ENCODE peak calls at places on chromosomes 13 and 19, in eight cellular contexts. One of them, this sample, is unnamed.
A peak's percentile ranks its signal among the peaks of the same experiment; 100 is the strongest.

GRCh38 chr13:112065867-112066623 is 904 bp upstream of the SOX1 start:
- DNase-seq in PC-3: no peak
- DNase-seq in hepatocyte: no peak
- DNase-seq in HCT116: no peak
- DNase-seq in SK-N-SH: no peak
- DNase-seq in MM.1S: no peak
- DNase-seq in GM23248: no peak
- DNase-seq in neural progenitor cell: peak; percentile 45
- DNase-seq in this sample: no peak

GRCh38 chr13:104750377-104750776 is 1684.2 kb upstream of the SLC10A2 start:
- DNase-seq in hepatocyte: peak; percentile 54
- DNase-seq in SK-N-SH: no peak
- DNase-seq in GM23248: no peak
- DNase-seq in neural progenitor cell: no peak
- DNase-seq in HCT116: no peak
- DNase-seq in MM.1S: no peak
- DNase-seq in PC-3: peak; percentile 18
- DNase-seq in this sample: no peak

GRCh38 chr19:47283405-47284059 is 8.8 kb downstream of the INAFM1 start:
- DNase-seq in PC-3: no peak
- DNase-seq in HCT116: no peak
- DNase-seq in hepatocyte: no peak
- DNase-seq in MM.1S: no peak
- DNase-seq in neural progenitor cell: no peak
- DNase-seq in GM23248: no peak
- DNase-seq in SK-N-SH: no peak
- DNase-seq in this sample: peak; percentile 31

GRCh38 chr19:19170053-19170945 is at the start of gene MEF2B:
- DNase-seq in HCT116: no peak
- DNase-seq in GM23248: peak; percentile 73
- DNase-seq in SK-N-SH: peak; percentile 96
- DNase-seq in hepatocyte: peak; percentile 89
- DNase-seq in PC-3: peak; percentile 55
- DNase-seq in MM.1S: peak; percentile 89
- DNase-seq in neural progenitor cell: peak; percentile 94
- DNase-seq in this sample: peak; percentile 96

GRCh38 chr13:111156421-111156820 is 41.3 kb downstream of the ARHGEF7 start:
- DNase-seq in hepatocyte: no peak
- DNase-seq in neural progenitor cell: no peak
- DNase-seq in GM23248: peak; percentile 54
- DNase-seq in HCT116: no peak
- DNase-seq in MM.1S: no peak
- DNase-seq in SK-N-SH: no peak
- DNase-seq in PC-3: peak; percentile 8
- DNase-seq in this sample: no peak

GRCh38 chr13:85655040-85655439 is 144.2 kb downstream of the SLITRK6 start:
- DNase-seq in HCT116: no peak
- DNase-seq in MM.1S: no peak
- DNase-seq in PC-3: no peak
- DNase-seq in SK-N-SH: no peak
- DNase-seq in GM23248: no peak
- DNase-seq in hepatocyte: no peak
- DNase-seq in neural progenitor cell: no peak
- DNase-seq in this sample: no peak

GRCh38 chr19:10625003-10625761 is at the start of gene SLC44A2:
- DNase-seq in HCT116: peak; percentile 38
- DNase-seq in PC-3: peak; percentile 95
- DNase-seq in MM.1S: no peak
- DNase-seq in GM23248: peak; percentile 86
- DNase-seq in neural progenitor cell: peak; percentile 94
- DNase-seq in hepatocyte: peak; percentile 94
- DNase-seq in SK-N-SH: peak; percentile 93
- DNase-seq in this sample: no peak

GRCh38 chr19:1244693-1245451 is 3.3 kb downstream of the ATP5F1D start:
- DNase-seq in HCT116: no peak
- DNase-seq in neural progenitor cell: no peak
- DNase-seq in GM23248: peak; percentile 65
- DNase-seq in PC-3: no peak
- DNase-seq in SK-N-SH: no peak
- DNase-seq in hepatocyte: peak; percentile 62
- DNase-seq in MM.1S: no peak
- DNase-seq in this sample: no peak

GRCh38 chr13:25324100-25324499 is 22.7 kb downstream of the NUP58 start:
- DNase-seq in hepatocyte: no peak
- DNase-seq in PC-3: no peak
- DNase-seq in SK-N-SH: no peak
- DNase-seq in HCT116: no peak
- DNase-seq in GM23248: no peak
- DNase-seq in neural progenitor cell: no peak
- DNase-seq in MM.1S: no peak
- DNase-seq in this sample: no peak

GRCh38 chr13:27919299-27919933 is 384 bp upstream of the PDX1 start:
- DNase-seq in GM23248: no peak
- DNase-seq in MM.1S: no peak
- DNase-seq in neural progenitor cell: no peak
- DNase-seq in hepatocyte: no peak
- DNase-seq in SK-N-SH: no peak
- DNase-seq in HCT116: peak; percentile 45
- DNase-seq in PC-3: no peak
- DNase-seq in this sample: no peak

GRCh38 chr13:26623125-26623524 is 65.6 kb downstream of the WASF3 start:
- DNase-seq in SK-N-SH: no peak
- DNase-seq in HCT116: no peak
- DNase-seq in MM.1S: no peak
- DNase-seq in GM23248: no peak
- DNase-seq in hepatocyte: no peak
- DNase-seq in neural progenitor cell: no peak
- DNase-seq in PC-3: no peak
- DNase-seq in this sample: no peak

GRCh38 chr13:51879133-51879532 is 17.4 kb downstream of the CCDC70 start:
- DNase-seq in GM23248: no peak
- DNase-seq in SK-N-SH: no peak
- DNase-seq in HCT116: no peak
- DNase-seq in MM.1S: no peak
- DNase-seq in neural progenitor cell: no peak
- DNase-seq in hepatocyte: no peak
- DNase-seq in PC-3: no peak
- DNase-seq in this sample: peak; percentile 6

GRCh38 chr13:63285426-63285825 is 1869.8 kb upstream of the PCDH20 start:
- DNase-seq in SK-N-SH: no peak
- DNase-seq in HCT116: no peak
- DNase-seq in PC-3: no peak
- DNase-seq in hepatocyte: no peak
- DNase-seq in neural progenitor cell: no peak
- DNase-seq in GM23248: no peak
- DNase-seq in MM.1S: no peak
- DNase-seq in this sample: no peak

GRCh38 chr19:51029718-51030117 is 3.3 kb upstream of the KLK11 start:
- DNase-seq in MM.1S: no peak
- DNase-seq in hepatocyte: no peak
- DNase-seq in GM23248: no peak
- DNase-seq in SK-N-SH: peak; percentile 39
- DNase-seq in PC-3: no peak
- DNase-seq in neural progenitor cell: no peak
- DNase-seq in HCT116: no peak
- DNase-seq in this sample: peak; percentile 2

GRCh38 chr19:45128109-45128508 is 32.7 kb downstream of the NKPD1 start:
- DNase-seq in MM.1S: no peak
- DNase-seq in PC-3: no peak
- DNase-seq in HCT116: no peak
- DNase-seq in hepatocyte: no peak
- DNase-seq in SK-N-SH: no peak
- DNase-seq in neural progenitor cell: no peak
- DNase-seq in GM23248: no peak
- DNase-seq in this sample: no peak

GRCh38 chr13:48873598-48873997 is 102.1 kb upstream of the FNDC3A start:
- DNase-seq in HCT116: no peak
- DNase-seq in neural progenitor cell: peak; percentile 18
- DNase-seq in GM23248: peak; percentile 68
- DNase-seq in hepatocyte: no peak
- DNase-seq in SK-N-SH: no peak
- DNase-seq in PC-3: peak; percentile 63
- DNase-seq in MM.1S: no peak
- DNase-seq in this sample: no peak

GRCh38 chr13:77952737-77953136 is 34.1 kb upstream of the EDNRB start:
- DNase-seq in HCT116: no peak
- DNase-seq in neural progenitor cell: no peak
- DNase-seq in hepatocyte: no peak
- DNase-seq in SK-N-SH: no peak
- DNase-seq in MM.1S: no peak
- DNase-seq in PC-3: no peak
- DNase-seq in GM23248: no peak
- DNase-seq in this sample: no peak

GRCh38 chr19:49229416-49229815 is 71.8 kb downstream of the TRPM4 start:
- DNase-seq in PC-3: no peak
- DNase-seq in GM23248: no peak
- DNase-seq in neural progenitor cell: no peak
- DNase-seq in SK-N-SH: no peak
- DNase-seq in MM.1S: no peak
- DNase-seq in hepatocyte: no peak
- DNase-seq in HCT116: no peak
- DNase-seq in this sample: no peak

DNA sequence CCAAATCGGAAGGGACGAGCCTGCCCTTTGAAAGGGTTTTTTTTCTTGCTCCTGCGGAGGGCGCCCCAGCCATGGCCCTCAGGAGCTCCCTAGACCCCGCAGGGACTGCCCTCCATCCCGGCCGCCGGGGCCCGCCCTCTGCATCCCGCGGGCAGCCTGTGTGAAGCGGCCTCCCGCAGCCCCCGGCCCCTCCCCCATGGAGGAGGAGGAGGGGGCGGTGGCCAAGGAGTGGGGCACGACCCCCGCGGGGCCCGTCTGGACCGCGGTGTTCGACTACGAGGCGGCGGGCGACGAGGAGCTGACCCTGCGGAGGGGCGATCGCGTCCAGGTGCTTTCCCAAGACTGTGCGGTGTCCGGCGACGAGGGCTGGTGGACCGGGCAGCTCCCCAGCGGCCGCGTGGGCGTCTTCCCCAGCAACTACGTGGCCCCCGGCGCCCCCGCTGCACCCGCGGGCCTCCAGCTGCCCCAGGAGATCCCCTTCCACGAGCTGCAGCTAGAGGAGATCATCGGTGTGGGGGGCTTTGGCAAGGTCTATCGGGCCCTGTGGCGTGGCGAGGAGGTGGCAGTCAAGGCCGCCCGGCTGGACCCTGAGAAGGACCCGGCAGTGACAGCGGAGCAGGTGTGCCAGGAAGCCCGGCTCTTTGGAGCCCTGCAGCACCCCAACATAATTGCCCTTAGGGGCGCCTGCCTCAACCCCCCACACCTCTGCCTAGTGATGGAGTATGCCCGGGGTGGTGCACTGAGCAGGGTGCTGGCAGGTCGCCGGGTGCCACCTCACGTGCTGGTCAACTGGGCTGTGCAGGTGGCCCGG is 815 bp downstream of the MAP3K10 start:
- DNase-seq in HCT116: no peak
- DNase-seq in GM23248: peak; percentile 61
- DNase-seq in hepatocyte: peak; percentile 55
- DNase-seq in SK-N-SH: peak; percentile 88
- DNase-seq in neural progenitor cell: peak; percentile 89
- DNase-seq in PC-3: peak; percentile 2
- DNase-seq in MM.1S: peak; percentile 22
- DNase-seq in this sample: peak; percentile 53
- TF ChIP-seq EZH2phosphoT487 in HCT116: no peak
- TF ChIP-seq EZH2phosphoT487 in GM23248: no peak
- TF ChIP-seq EZH2phosphoT487 in hepatocyte: no peak
- TF ChIP-seq EZH2phosphoT487 in SK-N-SH: no peak
- TF ChIP-seq EZH2phosphoT487 in neural progenitor cell: no peak
- TF ChIP-seq EZH2phosphoT487 in PC-3: no peak
- TF ChIP-seq EZH2phosphoT487 in MM.1S: no peak
- TF ChIP-seq EZH2phosphoT487 in this sample: no peak

GRCh38 chr19:53992815-53993214 is 1.4 kb downstream of the CACNG6 start:
- DNase-seq in PC-3: no peak
- DNase-seq in hepatocyte: no peak
- DNase-seq in MM.1S: no peak
- DNase-seq in neural progenitor cell: no peak
- DNase-seq in SK-N-SH: no peak
- DNase-seq in HCT116: no peak
- DNase-seq in GM23248: no peak
- DNase-seq in this sample: no peak
- H3K4me2 ChIP-seq in PC-3: no peak overlapping the region
- H3K4me2 ChIP-seq in hepatocyte: no peak overlapping the region
- H3K4me2 ChIP-seq in MM.1S: no peak overlapping the region
- H3K4me2 ChIP-seq in neural progenitor cell: no peak overlapping the region
- H3K4me2 ChIP-seq in SK-N-SH: no peak overlapping the region
- H3K4me2 ChIP-seq in HCT116: no peak overlapping the region
- H3K4me2 ChIP-seq in GM23248: no peak overlapping the region
- H3K4me2 ChIP-seq in this sample: no peak overlapping the region

DNA sequence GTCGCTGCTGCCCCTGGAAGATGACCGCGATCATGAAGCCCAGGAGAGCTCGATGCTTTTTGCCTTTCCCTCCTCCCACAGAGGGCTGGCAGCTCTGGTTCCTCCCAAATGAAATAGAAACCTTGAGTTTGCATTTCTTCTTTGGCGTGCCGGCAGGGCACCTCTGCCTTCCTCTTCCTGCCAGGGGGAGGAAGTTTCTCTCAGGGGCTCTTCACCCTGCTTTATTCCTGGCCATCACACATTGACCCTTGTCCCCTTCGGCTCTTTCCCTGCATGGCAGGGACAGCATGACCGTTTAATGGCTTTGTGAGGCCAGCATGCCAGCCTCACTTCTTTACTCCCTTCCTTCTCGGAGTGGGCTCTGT is 47.9 kb downstream of the ACTN4 start:
- DNase-seq in HCT116: no peak
- DNase-seq in hepatocyte: no peak
- DNase-seq in PC-3: no peak
- DNase-seq in neural progenitor cell: no peak
- DNase-seq in SK-N-SH: no peak
- DNase-seq in GM23248: no peak
- DNase-seq in MM.1S: peak; percentile 18
- DNase-seq in this sample: no peak
- TF ChIP-seq EZH2phosphoT487 in HCT116: no peak
- TF ChIP-seq EZH2phosphoT487 in hepatocyte: no peak
- TF ChIP-seq EZH2phosphoT487 in PC-3: no peak
- TF ChIP-seq EZH2phosphoT487 in neural progenitor cell: no peak
- TF ChIP-seq EZH2phosphoT487 in SK-N-SH: no peak
- TF ChIP-seq EZH2phosphoT487 in GM23248: no peak
- TF ChIP-seq EZH2phosphoT487 in MM.1S: no peak
- TF ChIP-seq EZH2phosphoT487 in this sample: no peak

DNA sequence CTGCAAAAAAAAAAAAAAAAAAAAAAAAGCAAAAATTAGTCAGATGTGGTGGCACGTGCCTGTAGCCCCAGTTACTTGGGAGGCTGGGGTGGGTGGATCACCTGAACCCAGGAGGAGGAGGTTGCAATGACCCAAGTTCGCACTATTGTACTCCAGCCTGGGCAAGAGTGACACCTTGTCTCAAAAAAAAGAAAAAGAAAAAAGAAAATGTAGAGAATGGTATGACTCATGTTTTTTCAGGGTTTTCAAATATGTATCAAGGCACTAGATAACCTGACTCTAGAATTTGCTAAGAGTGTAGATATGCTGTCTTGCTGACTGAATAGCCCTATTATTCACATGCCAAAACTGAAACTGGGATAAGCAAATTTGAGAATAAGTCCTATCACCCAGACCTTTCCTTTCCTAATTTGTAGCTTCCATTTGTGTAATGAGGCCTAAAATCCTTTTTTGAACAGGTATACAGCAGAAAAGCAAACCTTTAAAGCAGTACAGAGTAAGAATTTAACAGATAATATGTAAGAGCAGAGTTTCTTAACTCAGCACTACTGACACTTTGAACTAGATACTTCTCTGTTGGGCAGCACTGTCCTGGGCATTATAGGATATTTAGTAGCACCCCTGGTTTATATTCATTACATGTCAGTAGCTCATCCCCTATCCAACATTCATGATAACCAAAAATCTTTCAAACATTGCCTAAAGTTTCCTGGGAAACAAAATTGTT is 108.6 kb downstream of the ELF1 start:
- DNase-seq in hepatocyte: no peak
- DNase-seq in GM23248: peak; percentile 37
- DNase-seq in MM.1S: no peak
- DNase-seq in HCT116: no peak
- DNase-seq in PC-3: peak; percentile 9
- DNase-seq in SK-N-SH: no peak
- DNase-seq in neural progenitor cell: no peak
- DNase-seq in this sample: no peak
- H3K4me2 ChIP-seq in hepatocyte: peak overlapping the region; percentile 36
- H3K4me2 ChIP-seq in GM23248: no peak overlapping the region
- H3K4me2 ChIP-seq in MM.1S: no peak overlapping the region
- H3K4me2 ChIP-seq in HCT116: no peak overlapping the region
- H3K4me2 ChIP-seq in PC-3: peak overlapping the region; percentile 17
- H3K4me2 ChIP-seq in SK-N-SH: peak overlapping the region; percentile 51
- H3K4me2 ChIP-seq in neural progenitor cell: no peak overlapping the region
- H3K4me2 ChIP-seq in this sample: no peak overlapping the region

This sample was measured in OCI-LY7.